ENCODE peak calls at places on chromosomes 6 and 20, in seven cellular contexts. V is OCI-M1; W is activated gamma-delta T cell treated with anti-CD3 and anti-CD28 coated beads, Interleukin-2, amount 50 U/mL, for 16 hours; H is GM10248; S is fibroblast of lung; U is GM12864; P is stimulated activated CD8-positive, alpha-beta memory T cell treated with anti-CD3 and anti-CD28 coated beads, Interleukin-12 subunit alpha, Interleukin-12 subunit beta, amount 100 ng/mL, for 1 hour. T is an unnamed sample.

GRCh38 chr6:122641818-122642217 is 31.6 kb downstream of the PKIB start:
- DNase-seq in W (no peak), S (no peak), P (no peak), V (no peak), H (no peak), U (no peak), T (no peak)

GRCh38 chr6:52664185-52664990 is 6.5 kb upstream of the TMEM14A start:
- DNase-seq in U (peak), P (peak), W (peak), S (peak), H (peak), V (peak), T (peak)

GRCh38 chr6:70700922-70701876 is 33.5 kb downstream of the SMAP1 start:
- DNase-seq in U (no peak), V (no peak), S (no peak), W (no peak), H (no peak), P (no peak), T (no peak)

GRCh38 chr6:111580826-111581505 is 24.7 kb downstream of the TRAF3IP2 start:
- DNase-seq in U (no peak), V (no peak), W (no peak), S (peak), H (no peak), P (no peak), T (no peak)

GRCh38 chr20:19867074-19867473 is 109.0 kb downstream of the RIN2 start:
- DNase-seq in P (no peak), S (peak), U (no peak), V (no peak), W (no peak), H (no peak), T (no peak)

GRCh38 chr20:49705358-49705757 is 8.3 kb downstream of the B4GALT5 start:
- DNase-seq in U (no peak), H (peak), V (no peak), S (no peak), P (no peak), W (no peak), T (no peak)

GRCh38 chr20:58457083-58457680 is 58.0 kb downstream of the APCDD1L start:
- DNase-seq in P (no peak), W (no peak), H (no peak), V (no peak), S (peak), U (no peak), T (no peak)

GRCh38 chr6:163565140-163565539 is 150.6 kb downstream of the QKI start:
- DNase-seq in P (no peak), U (no peak), S (peak), V (no peak), W (no peak), H (no peak), T (no peak)

GRCh38 chr6:82408952-82409421 is 45.4 kb downstream of the TPBG start:
- DNase-seq in S (peak), P (no peak), U (no peak), W (no peak), V (peak), H (no peak), T (no peak)

GRCh38 chr6:72946766-72947165 is 278.5 kb downstream of the KHDC1L start:
- DNase-seq in P (no peak), W (no peak), U (no peak), V (no peak), H (no peak), S (peak), T (no peak)